ENCODE peak calls at places on chromosomes 16 and 17, in six cellular contexts. O, P, F, E, X and Y are unnamed samples.
A peak's percentile ranks its signal among the peaks of the same experiment; 100 is the strongest.

GRCh38 chr17:6056104-6056503 is 14.1 kb upstream of the WSCD1 start:
- DNase-seq in X (no peak), F (no peak), P (no peak), E (no peak), O (no peak), Y (no peak)

GRCh38 chr17:7932483-7932891 is 481 bp downstream of the CNTROB start:
- DNase-seq in E (peak; percentile 51), P (no peak), X (peak; percentile 64), O (no peak), F (no peak), Y (peak; percentile 30)

GRCh38 chr17:77042688-77043330 is 98.0 kb upstream of the SEC14L1 start:
- DNase-seq in E (no peak), X (no peak), O (no peak), P (no peak), F (no peak), Y (no peak)

GRCh38 chr16:50093607-50094570 is 28.1 kb downstream of the HEATR3 start:
- DNase-seq in P (peak; percentile 69), E (no peak), O (peak; percentile 89), F (no peak), X (no peak), Y (peak; percentile 29)

GRCh38 chr17:41775394-41776226 is 10.9 kb downstream of the JUP start:
- DNase-seq in O (no peak), F (no peak), E (peak; percentile 81), X (peak; percentile 69), P (no peak), Y (no peak)

GRCh38 chr16:71923941-71924690 is 28.8 kb downstream of the IST1 start:
- DNase-seq in P (no peak), O (no peak), E (no peak), X (no peak), F (no peak), Y (no peak)

GRCh38 chr16:4828567-4829320 is 18.3 kb downstream of the GLYR1 start:
- DNase-seq in P (peak; percentile 11), F (no peak), X (no peak), O (no peak), E (no peak), Y (no peak)

GRCh38 chr16:3020604-3021448 is 658 bp downstream of the TNFRSF12A start:
- DNase-seq in P (peak; percentile 94), X (peak; percentile 86), F (peak; percentile 93), E (peak; percentile 93), O (peak; percentile 91), Y (peak; percentile 97)

GRCh38 chr16:88013766-88014165 is 62.5 kb downstream of the BANP start:
- DNase-seq in F (no peak), E (no peak), X (peak; percentile 51), O (no peak), P (no peak), Y (no peak)

GRCh38 chr17:81241648-81242420 is 2.7 kb downstream of the NDUFAF8 start:
- DNase-seq in P (no peak), E (peak; percentile 63), X (peak; percentile 69), O (peak; percentile 81), F (no peak), Y (peak; percentile 67)

GRCh38 chr17:6914711-6915110 is 81.1 kb upstream of the ALOX12 start:
- DNase-seq in E (no peak), O (no peak), F (no peak), X (no peak), P (no peak), Y (no peak)

GRCh38 chr17:50301891-50302584 is 27.8 kb downstream of the TMEM92 start:
- DNase-seq in E (no peak), P (no peak), O (no peak), F (no peak), X (no peak), Y (no peak)

GRCh38 chr17:57319806-57320205 is 63.5 kb downstream of the MSI2 start:
- DNase-seq in F (no peak), P (no peak), O (no peak), X (no peak), E (no peak), Y (no peak)

GRCh38 chr17:56956992-56957391 is 3.9 kb downstream of the COIL start:
- DNase-seq in E (no peak), O (no peak), X (no peak), F (no peak), P (no peak), Y (no peak)

GRCh38 chr17:83084621-83085056 is 5.2 kb downstream of the METRNL start:
- DNase-seq in X (peak; percentile 92), P (peak; percentile 93), F (no peak), O (no peak), E (no peak), Y (no peak)
- H3K4me1 ChIP-seq in X (no peaks in the 10 kb centered on the region), P (peaks cover 67% of the 10 kb centered on the region), F (peaks cover 8% of the 10 kb centered on the region), O (no peaks in the 10 kb centered on the region), E (peaks cover 28% of the 10 kb centered on the region), Y (peaks cover 49% of the 10 kb centered on the region)

DNA sequence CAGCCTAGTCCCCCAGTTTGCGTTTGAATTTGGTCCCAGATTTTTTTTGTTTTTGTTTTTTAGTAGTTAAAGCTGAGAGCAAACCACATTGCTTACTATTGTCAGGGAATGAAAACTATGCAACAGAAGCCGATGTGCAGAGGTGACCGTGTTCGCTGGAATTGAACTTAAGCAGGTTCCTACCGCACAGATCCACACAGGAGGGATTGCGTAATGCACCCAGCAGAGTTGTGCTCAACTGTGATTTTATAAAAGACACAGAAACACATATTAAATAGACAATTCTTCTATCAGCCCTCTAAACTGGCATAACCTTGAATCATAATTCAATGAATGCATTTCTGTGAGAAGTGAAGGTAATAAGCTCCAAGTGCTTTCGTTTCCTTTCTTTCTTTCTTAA is 443.0 kb downstream of the WWOX start:
- DNase-seq in X (no peak), O (no peak), E (no peak), F (no peak), P (no peak), Y (no peak)
- TF ChIP-seq CTCF in X (no peak), O (no peak), E (no peak), F (no peak), P (no peak), Y (no peak)

GRCh38 chr16:7420843-7421242 is 88.2 kb downstream of the RBFOX1 start:
- DNase-seq in X (no peak), O (no peak), P (no peak), E (no peak), F (no peak), Y (no peak)

GRCh38 chr16:7421578-7421977 is 88.9 kb downstream of the RBFOX1 start:
- DNase-seq in P (no peak), X (no peak), E (no peak), O (no peak), F (no peak), Y (no peak)

GRCh38 chr16:7422489-7422888 is 89.8 kb downstream of the RBFOX1 start:
- DNase-seq in F (no peak), X (no peak), E (no peak), P (no peak), O (no peak), Y (no peak)

GRCh38 chr16:7423436-7423941 is 90.8 kb downstream of the RBFOX1 start:
- DNase-seq in O (no peak), E (no peak), F (no peak), P (no peak), X (no peak), Y (no peak)
- H3K4me1 ChIP-seq in O (no peaks in the 10 kb centered on the region), E (no peaks in the 10 kb centered on the region), F (no peaks in the 10 kb centered on the region), P (no peaks in the 10 kb centered on the region), X (no peaks in the 10 kb centered on the region), Y (no peaks in the 10 kb centered on the region)

DNA sequence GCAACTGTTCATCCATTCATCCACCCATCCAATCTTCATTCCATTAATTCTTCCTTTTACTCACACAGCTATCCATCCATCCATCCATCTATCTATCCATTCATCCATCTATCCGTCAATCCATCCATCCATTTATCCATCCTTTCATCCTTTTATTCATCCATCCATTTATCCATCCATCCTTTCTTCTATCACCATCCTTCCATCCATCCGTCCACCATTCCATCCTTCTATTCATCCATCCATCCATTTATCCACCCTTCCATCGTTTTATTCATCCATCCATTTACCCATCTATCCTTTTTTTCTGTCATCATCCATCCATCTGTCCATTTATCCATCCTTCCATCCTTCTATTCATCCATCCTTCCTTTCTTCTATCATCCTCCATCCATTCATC is 73.0 kb upstream of the FOXF1 start:
- DNase-seq in O (no peak), P (no peak), E (no peak), X (no peak), F (no peak), Y (no peak)
- TF ChIP-seq CTCF in O (no peak), P (no peak), E (no peak), X (no peak), F (no peak), Y (no peak)

GRCh38 chr17:14940112-14940945 is 324.8 kb downstream of the PMP22 start:
- DNase-seq in E (no peak), P (no peak), F (no peak), O (no peak), X (no peak), Y (no peak)
- H3K4me1 ChIP-seq in E (no peaks in the 10 kb centered on the region), P (no peaks in the 10 kb centered on the region), F (no peaks in the 10 kb centered on the region), O (no peaks in the 10 kb centered on the region), X (no peaks in the 10 kb centered on the region), Y (peaks cover 16% of the 10 kb centered on the region)

DNA sequence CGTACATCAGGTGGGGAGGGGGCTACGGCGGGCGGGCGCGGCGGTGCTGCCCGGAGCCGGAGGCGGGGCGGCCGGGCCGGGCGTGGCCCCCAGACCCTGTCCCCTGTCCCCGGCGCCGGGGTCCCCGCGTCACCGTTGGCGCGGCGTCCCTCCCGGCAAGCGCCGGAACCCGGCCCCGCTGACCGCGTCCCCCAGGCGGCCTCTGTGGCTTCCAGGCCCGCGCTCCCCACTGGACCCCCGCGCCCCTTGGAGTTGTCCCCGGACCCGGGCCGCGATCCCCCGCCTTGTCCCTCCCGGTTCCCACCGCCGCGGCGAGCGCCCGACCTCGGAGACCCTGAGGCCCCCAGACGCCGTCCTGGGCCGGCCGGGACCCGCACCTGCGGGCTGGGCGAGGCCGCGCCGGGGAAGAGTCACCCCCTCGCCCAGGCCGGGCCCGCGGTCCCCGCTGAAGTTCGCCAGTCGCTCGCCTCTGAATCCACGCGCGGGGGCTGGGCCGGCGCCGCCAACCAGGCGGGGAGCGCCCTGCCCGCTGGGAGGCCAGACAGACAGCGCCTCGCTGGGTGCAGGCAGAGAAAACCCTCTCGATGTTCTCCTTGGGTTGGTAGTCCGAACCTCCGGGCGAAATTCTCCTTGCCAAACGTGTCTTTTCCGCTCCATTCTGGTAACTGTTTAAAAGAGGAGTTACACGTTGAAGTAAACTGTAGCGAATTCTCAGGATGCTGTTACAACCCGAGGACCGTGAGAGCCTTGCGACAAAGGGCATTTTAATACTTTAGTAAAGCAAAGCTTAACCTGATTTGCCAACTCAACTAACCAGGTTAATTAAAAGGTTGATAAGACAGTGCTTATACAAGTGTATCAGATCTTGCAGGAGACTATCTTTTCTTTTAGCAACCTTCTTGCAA is 761 bp downstream of the GAN start:
- DNase-seq in O (peak; percentile 79), F (peak; percentile 63), P (peak; percentile 82), E (peak; percentile 34), X (peak; percentile 81), Y (peak; percentile 67)
- TF ChIP-seq CTCF in O (no peak), F (no peak), P (no peak), E (no peak), X (peak; percentile 35), Y (no peak)